ENCODE peak calls at places on chromosomes 4 and X, in five cellular contexts. One of them, this sample, is unnamed.

GRCh38 chr4:74627516-74627915 is 166.8 kb downstream of the BTC start:
- DNase-seq in DMS153: no peak
- DNase-seq in stromal cell of bone marrow: no peak
- DNase-seq in ecto neural progenitor cell: no peak
- DNase-seq in cardiac fibroblast: no peak
- DNase-seq in this sample: no peak

GRCh38 chr4:81343536-81343935 is 128.2 kb downstream of the RASGEF1B start:
- DNase-seq in DMS153: no peak
- DNase-seq in stromal cell of bone marrow: no peak
- DNase-seq in ecto neural progenitor cell: no peak
- DNase-seq in cardiac fibroblast: no peak
- DNase-seq in this sample: no peak

GRCh38 chr4:3637326-3638016 is 105.2 kb upstream of the LRPAP1 start:
- DNase-seq in DMS153: no peak
- DNase-seq in stromal cell of bone marrow: no peak
- DNase-seq in ecto neural progenitor cell: no peak
- DNase-seq in cardiac fibroblast: no peak
- DNase-seq in this sample: peak

GRCh38 chr4:186622788-186623464 is 67.6 kb upstream of the MTNR1A start:
- DNase-seq in DMS153: no peak
- DNase-seq in stromal cell of bone marrow: peak
- DNase-seq in ecto neural progenitor cell: no peak
- DNase-seq in cardiac fibroblast: peak
- DNase-seq in this sample: peak

GRCh38 chr4:123939621-123940020 is 543.0 kb downstream of the SPRY1 start:
- DNase-seq in DMS153: no peak
- DNase-seq in stromal cell of bone marrow: peak
- DNase-seq in ecto neural progenitor cell: no peak
- DNase-seq in cardiac fibroblast: peak
- DNase-seq in this sample: no peak

GRCh38 chrX:42751573-42751972 is 26.4 kb downstream of the PPP1R2C start:
- DNase-seq in DMS153: no peak
- DNase-seq in stromal cell of bone marrow: no peak
- DNase-seq in ecto neural progenitor cell: no peak
- DNase-seq in cardiac fibroblast: no peak
- DNase-seq in this sample: no peak

GRCh38 chr4:36235306-36235705 is 9.0 kb downstream of the ARAP2 start:
- DNase-seq in DMS153: no peak
- DNase-seq in stromal cell of bone marrow: no peak
- DNase-seq in ecto neural progenitor cell: no peak
- DNase-seq in cardiac fibroblast: no peak
- DNase-seq in this sample: no peak

GRCh38 chr4:81599646-81600231 is 128.0 kb upstream of the RASGEF1B start:
- DNase-seq in DMS153: no peak
- DNase-seq in stromal cell of bone marrow: no peak
- DNase-seq in ecto neural progenitor cell: no peak
- DNase-seq in cardiac fibroblast: peak
- DNase-seq in this sample: no peak

GRCh38 chrX:72714471-72714916 is 388 bp upstream of the PHKA1 start:
- DNase-seq in DMS153: peak
- DNase-seq in stromal cell of bone marrow: peak
- DNase-seq in ecto neural progenitor cell: peak
- DNase-seq in cardiac fibroblast: peak
- DNase-seq in this sample: peak

GRCh38 chr4:124181045-124181444 is 531.5 kb downstream of the ANKRD50 start:
- DNase-seq in DMS153: no peak
- DNase-seq in stromal cell of bone marrow: no peak
- DNase-seq in ecto neural progenitor cell: no peak
- DNase-seq in cardiac fibroblast: no peak
- DNase-seq in this sample: no peak

GRCh38 chr4:61540944-61541343 is 340.8 kb downstream of the ADGRL3 start:
- DNase-seq in DMS153: no peak
- DNase-seq in stromal cell of bone marrow: no peak
- DNase-seq in ecto neural progenitor cell: peak
- DNase-seq in cardiac fibroblast: peak
- DNase-seq in this sample: no peak

GRCh38 chr4:24980064-24980690 is 50.6 kb downstream of the LGI2 start:
- DNase-seq in DMS153: no peak
- DNase-seq in stromal cell of bone marrow: peak
- DNase-seq in ecto neural progenitor cell: peak
- DNase-seq in cardiac fibroblast: peak
- DNase-seq in this sample: peak

GRCh38 chr4:104591505-104591904 is 96.8 kb upstream of the CXXC4 start:
- DNase-seq in DMS153: peak
- DNase-seq in stromal cell of bone marrow: no peak
- DNase-seq in ecto neural progenitor cell: peak
- DNase-seq in cardiac fibroblast: no peak
- DNase-seq in this sample: peak

GRCh38 chr4:61921890-61922289 is 721.8 kb downstream of the ADGRL3 start:
- DNase-seq in DMS153: no peak
- DNase-seq in stromal cell of bone marrow: no peak
- DNase-seq in ecto neural progenitor cell: no peak
- DNase-seq in cardiac fibroblast: no peak
- DNase-seq in this sample: no peak

GRCh38 chr4:152045397-152045780 is 284.6 kb upstream of the GATB start:
- DNase-seq in DMS153: no peak
- DNase-seq in stromal cell of bone marrow: no peak
- DNase-seq in ecto neural progenitor cell: no peak
- DNase-seq in cardiac fibroblast: no peak
- DNase-seq in this sample: no peak

GRCh38 chr4:53586121-53586816 is 5.0 kb downstream of the LNX1 start:
- DNase-seq in DMS153: no peak
- DNase-seq in stromal cell of bone marrow: peak
- DNase-seq in ecto neural progenitor cell: no peak
- DNase-seq in cardiac fibroblast: peak
- DNase-seq in this sample: no peak

GRCh38 chrX:100994352-100995281 is 25.1 kb downstream of the ARL13A start:
- DNase-seq in DMS153: no peak
- DNase-seq in stromal cell of bone marrow: no peak
- DNase-seq in ecto neural progenitor cell: no peak
- DNase-seq in cardiac fibroblast: peak
- DNase-seq in this sample: no peak

GRCh38 chr4:145154573-145154972 is 25.8 kb downstream of the OTUD4 start:
- DNase-seq in DMS153: no peak
- DNase-seq in stromal cell of bone marrow: peak
- DNase-seq in ecto neural progenitor cell: no peak
- DNase-seq in cardiac fibroblast: peak
- DNase-seq in this sample: no peak

GRCh38 chr4:21763865-21764264 is 184.7 kb downstream of the KCNIP4 start:
- DNase-seq in DMS153: no peak
- DNase-seq in stromal cell of bone marrow: no peak
- DNase-seq in ecto neural progenitor cell: no peak
- DNase-seq in cardiac fibroblast: no peak
- DNase-seq in this sample: no peak

GRCh38 chr4:42915484-42915883 is 23.0 kb downstream of the GRXCR1 start:
- DNase-seq in DMS153: no peak
- DNase-seq in stromal cell of bone marrow: no peak
- DNase-seq in ecto neural progenitor cell: no peak
- DNase-seq in cardiac fibroblast: no peak
- DNase-seq in this sample: no peak

GRCh38 chr4:151407018-151407417 is 2.0 kb upstream of the FHIP1A start:
- DNase-seq in DMS153: no peak
- DNase-seq in stromal cell of bone marrow: no peak
- DNase-seq in ecto neural progenitor cell: no peak
- DNase-seq in cardiac fibroblast: no peak
- DNase-seq in this sample: no peak

GRCh38 chr4:123249821-123250220 is 146.8 kb upstream of the SPRY1 start:
- DNase-seq in DMS153: no peak
- DNase-seq in stromal cell of bone marrow: no peak
- DNase-seq in ecto neural progenitor cell: no peak
- DNase-seq in cardiac fibroblast: no peak
- DNase-seq in this sample: no peak

GRCh38 chr4:57943672-57944071 is 833.5 kb upstream of the IGFBP7 start:
- DNase-seq in DMS153: no peak
- DNase-seq in stromal cell of bone marrow: no peak
- DNase-seq in ecto neural progenitor cell: no peak
- DNase-seq in cardiac fibroblast: peak
- DNase-seq in this sample: no peak

GRCh38 chr4:53514509-53514908 is 76.8 kb downstream of the LNX1 start:
- DNase-seq in DMS153: no peak
- DNase-seq in stromal cell of bone marrow: no peak
- DNase-seq in ecto neural progenitor cell: no peak
- DNase-seq in cardiac fibroblast: no peak
- DNase-seq in this sample: no peak

GRCh38 chr4:52718123-52718522 is 33.1 kb downstream of the ERVMER34-1 start:
- DNase-seq in DMS153: no peak
- DNase-seq in stromal cell of bone marrow: no peak
- DNase-seq in ecto neural progenitor cell: no peak
- DNase-seq in cardiac fibroblast: no peak
- DNase-seq in this sample: no peak

GRCh38 chrX:113996781-113997180 is 587.1 kb upstream of the HTR2C start:
- DNase-seq in DMS153: no peak
- DNase-seq in stromal cell of bone marrow: no peak
- DNase-seq in ecto neural progenitor cell: no peak
- DNase-seq in cardiac fibroblast: no peak
- DNase-seq in this sample: no peak

GRCh38 chrX:73337366-73337765 is 109.5 kb upstream of the CDX4 start:
- DNase-seq in DMS153: no peak
- DNase-seq in stromal cell of bone marrow: no peak
- DNase-seq in ecto neural progenitor cell: no peak
- DNase-seq in cardiac fibroblast: no peak
- DNase-seq in this sample: no peak

GRCh38 chr4:175953960-175954521 is 111.6 kb upstream of the WDR17 start:
- DNase-seq in DMS153: no peak
- DNase-seq in stromal cell of bone marrow: no peak
- DNase-seq in ecto neural progenitor cell: no peak
- DNase-seq in cardiac fibroblast: no peak
- DNase-seq in this sample: no peak

GRCh38 chr4:2510351-2511259 is 25.8 kb upstream of the FAM193A start:
- DNase-seq in DMS153: no peak
- DNase-seq in stromal cell of bone marrow: no peak
- DNase-seq in ecto neural progenitor cell: no peak
- DNase-seq in cardiac fibroblast: no peak
- DNase-seq in this sample: no peak

GRCh38 chr4:14125375-14126129 is 498.0 kb upstream of the BOD1L1 start:
- DNase-seq in DMS153: no peak
- DNase-seq in stromal cell of bone marrow: no peak
- DNase-seq in ecto neural progenitor cell: no peak
- DNase-seq in cardiac fibroblast: no peak
- DNase-seq in this sample: no peak

GRCh38 chr4:170198742-170199141 is 109.0 kb upstream of the AADAT start:
- DNase-seq in DMS153: no peak
- DNase-seq in stromal cell of bone marrow: no peak
- DNase-seq in ecto neural progenitor cell: no peak
- DNase-seq in cardiac fibroblast: no peak
- DNase-seq in this sample: no peak

GRCh38 chr4:102429553-102429952 is 71.6 kb upstream of the NFKB1 start:
- DNase-seq in DMS153: no peak
- DNase-seq in stromal cell of bone marrow: no peak
- DNase-seq in ecto neural progenitor cell: no peak
- DNase-seq in cardiac fibroblast: peak
- DNase-seq in this sample: peak

GRCh38 chrX:48972214-48973164 is 845 bp upstream of the KCND1 start:
- DNase-seq in DMS153: no peak
- DNase-seq in stromal cell of bone marrow: peak
- DNase-seq in ecto neural progenitor cell: peak
- DNase-seq in cardiac fibroblast: peak
- DNase-seq in this sample: peak

GRCh38 chr4:174425669-174426068 is 96.6 kb downstream of the HPGD start:
- DNase-seq in DMS153: no peak
- DNase-seq in stromal cell of bone marrow: no peak
- DNase-seq in ecto neural progenitor cell: no peak
- DNase-seq in cardiac fibroblast: no peak
- DNase-seq in this sample: no peak

GRCh38 chr4:124121511-124121934 is 591.0 kb downstream of the ANKRD50 start:
- DNase-seq in DMS153: no peak
- DNase-seq in stromal cell of bone marrow: peak
- DNase-seq in ecto neural progenitor cell: no peak
- DNase-seq in cardiac fibroblast: peak
- DNase-seq in this sample: no peak